ENCODE peak calls at places on chromosome 1, in eight cellular contexts. L, B, G, U, F, D, Z and N are unnamed samples.
A peak's percentile ranks its signal among the peaks of the same experiment; 100 is the strongest.

GRCh38 chr1:103101399-103101798 is 6.9 kb downstream of the COL11A1 start:
- DNase-seq in B (no peak), F (no peak), Z (no peak), U (no peak), D (no peak), L (no peak), G (no peak), N (no peak)

GRCh38 chr1:247295274-247295684 is 36.4 kb downstream of the ZNF496 start:
- DNase-seq in L (no peak), G (no peak), Z (no peak), D (no peak), F (no peak), U (no peak), B (peak; percentile 79), N (no peak)

GRCh38 chr1:100874433-100874832 is 20.2 kb downstream of the EXTL2 start:
- DNase-seq in L (no peak), F (no peak), D (no peak), Z (no peak), B (no peak), G (no peak), U (no peak), N (no peak)

GRCh38 chr1:116290085-116290670 is 82.9 kb upstream of the ATP1A1 start:
- DNase-seq in F (no peak), G (no peak), D (no peak), B (no peak), U (no peak), Z (no peak), L (no peak), N (no peak)

GRCh38 chr1:45478129-45478802 is 12.7 kb downstream of the TESK2 start:
- DNase-seq in Z (no peak), F (no peak), L (no peak), U (no peak), G (no peak), B (no peak), D (no peak), N (no peak)

GRCh38 chr1:206694551-206695124 is 9.9 kb downstream of the MAPKAPK2 start:
- DNase-seq in F (no peak), U (no peak), Z (no peak), G (no peak), L (no peak), B (no peak), D (no peak), N (no peak)

GRCh38 chr1:78440381-78440793 is 50.4 kb upstream of the PTGFR start:
- DNase-seq in F (no peak), D (no peak), L (no peak), G (no peak), B (peak; percentile 69), U (no peak), Z (no peak), N (no peak)

GRCh38 chr1:33001282-33001681 is 35.4 kb downstream of the AK2 start:
- DNase-seq in Z (no peak), U (no peak), D (no peak), F (no peak), B (no peak), G (no peak), L (no peak), N (no peak)

GRCh38 chr1:222043444-222044292 is 301.8 kb upstream of the DUSP10 start:
- DNase-seq in Z (no peak), D (peak; percentile 25), G (no peak), F (no peak), U (no peak), B (peak; percentile 97), L (no peak), N (no peak)

GRCh38 chr1:44554706-44555105 is 119.6 kb downstream of the TMEM53 start:
- DNase-seq in G (no peak), F (no peak), Z (no peak), B (no peak), U (no peak), L (no peak), D (no peak), N (no peak)

GRCh38 chr1:20348326-20348910 is 57.7 kb downstream of the VWA5B1 start:
- DNase-seq in Z (no peak), G (no peak), D (no peak), U (no peak), B (no peak), F (no peak), L (no peak), N (no peak)

GRCh38 chr1:240965581-240966091 is 353.7 kb upstream of the GREM2 start:
- DNase-seq in Z (no peak), B (no peak), D (no peak), U (no peak), G (no peak), F (no peak), L (no peak), N (no peak)

GRCh38 chr1:89490389-89490788 is 34.2 kb upstream of the LRRC8B start:
- DNase-seq in B (no peak), Z (no peak), D (no peak), G (no peak), F (no peak), L (no peak), U (no peak), N (no peak)

DNA sequence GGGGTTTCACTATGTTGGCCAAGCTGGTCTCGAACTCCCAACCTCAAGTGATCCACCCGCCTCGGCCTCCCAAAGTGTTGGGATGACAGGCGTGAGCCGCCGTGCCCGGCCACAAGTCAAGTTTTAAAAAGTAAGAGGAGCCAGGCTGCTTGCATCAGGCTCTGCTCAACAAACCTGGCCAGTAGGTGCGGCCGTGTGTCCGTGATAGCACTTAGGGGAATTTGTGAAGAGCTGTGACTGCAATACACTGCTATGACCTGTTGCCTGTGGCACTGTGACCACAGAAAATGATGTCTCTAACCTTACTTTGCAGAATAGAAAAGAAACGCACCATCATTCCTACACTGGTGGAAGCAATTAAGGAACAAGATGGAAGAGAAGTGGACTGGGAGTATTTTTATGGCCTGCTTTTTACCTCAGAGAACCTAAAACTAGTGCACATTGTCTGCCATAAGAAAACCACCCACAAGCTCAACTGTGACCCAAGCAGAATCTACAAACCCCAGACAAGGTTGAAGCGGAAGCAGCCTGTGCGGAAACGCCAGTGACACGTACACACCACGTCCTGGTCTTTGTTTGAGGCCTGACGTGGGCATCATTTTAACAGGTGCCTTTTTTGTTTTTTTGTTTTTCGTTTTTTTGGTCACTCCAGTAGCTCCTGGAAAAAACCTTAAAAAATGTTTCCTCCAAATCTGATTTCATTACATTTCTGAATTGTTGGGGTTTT is 16.7 kb downstream of the C1orf174 start:
- DNase-seq in F (peak; percentile 16), Z (no peak), U (peak; percentile 9), D (no peak), L (no peak), B (no peak), G (no peak), N (no peak)
- H3K36me3 ChIP-seq in F (peaks cover 60% of the 10 kb centered on the region), Z (peaks cover 5% of the 10 kb centered on the region), U (no peaks in the 10 kb centered on the region), D (peaks cover 76% of the 10 kb centered on the region), L (no peaks in the 10 kb centered on the region), B (peaks cover 2% of the 10 kb centered on the region), G (no peaks in the 10 kb centered on the region), N (peaks cover 57% of the 10 kb centered on the region)

GRCh38 chr1:153260473-153260979 is 1.0 kb downstream of the LORICRIN start:
- DNase-seq in L (no peak), D (no peak), U (no peak), G (no peak), Z (no peak), B (peak; percentile 11), F (no peak), N (no peak)
- H3K4me3 ChIP-seq in L (peak overlapping the region; percentile 48), D (peak overlapping the region; percentile 48), U (no peak overlapping the region), G (no peak overlapping the region), Z (no peak overlapping the region), B (no peak overlapping the region), F (peak overlapping the region; percentile 51), N (no peak overlapping the region)

GRCh38 chr1:27298632-27299384 is 23.2 kb upstream of the TMEM222 start:
- DNase-seq in F (no peak), G (no peak), U (no peak), L (no peak), D (no peak), B (no peak), Z (no peak), N (no peak)

GRCh38 chr1:27299385-27300252 is 22.3 kb upstream of the TMEM222 start:
- DNase-seq in U (peak; percentile 61), G (peak; percentile 44), D (peak; percentile 58), Z (peak; percentile 53), F (peak; percentile 51), L (no peak), B (peak; percentile 99), N (no peak)

GRCh38 chr1:27296773-27297214 is 25.2 kb upstream of the TMEM222 start:
- DNase-seq in D (peak; percentile 77), G (peak; percentile 69), L (peak; percentile 69), B (peak; percentile 42), F (peak; percentile 83), U (peak; percentile 78), Z (peak; percentile 77), N (peak; percentile 53)

GRCh38 chr1:27300341-27301051 is 21.5 kb upstream of the TMEM222 start:
- DNase-seq in B (peak; percentile 92), L (peak; percentile 89), D (peak; percentile 84), U (peak; percentile 89), Z (peak; percentile 83), F (peak; percentile 87), G (peak; percentile 83), N (peak; percentile 68)

GRCh38 chr1:27297903-27298302 is 24.1 kb upstream of the TMEM222 start:
- DNase-seq in D (no peak), B (no peak), L (no peak), Z (no peak), G (no peak), F (no peak), U (no peak), N (no peak)
- H3K36me3 ChIP-seq in D (peaks cover 83% of the 10 kb centered on the region), B (peaks cover 4% of the 10 kb centered on the region), L (peaks cover 8% of the 10 kb centered on the region), Z (peaks cover 4% of the 10 kb centered on the region), G (no peaks in the 10 kb centered on the region), F (peaks cover 79% of the 10 kb centered on the region), U (no peaks in the 10 kb centered on the region), N (peaks cover 69% of the 10 kb centered on the region)

DNA sequence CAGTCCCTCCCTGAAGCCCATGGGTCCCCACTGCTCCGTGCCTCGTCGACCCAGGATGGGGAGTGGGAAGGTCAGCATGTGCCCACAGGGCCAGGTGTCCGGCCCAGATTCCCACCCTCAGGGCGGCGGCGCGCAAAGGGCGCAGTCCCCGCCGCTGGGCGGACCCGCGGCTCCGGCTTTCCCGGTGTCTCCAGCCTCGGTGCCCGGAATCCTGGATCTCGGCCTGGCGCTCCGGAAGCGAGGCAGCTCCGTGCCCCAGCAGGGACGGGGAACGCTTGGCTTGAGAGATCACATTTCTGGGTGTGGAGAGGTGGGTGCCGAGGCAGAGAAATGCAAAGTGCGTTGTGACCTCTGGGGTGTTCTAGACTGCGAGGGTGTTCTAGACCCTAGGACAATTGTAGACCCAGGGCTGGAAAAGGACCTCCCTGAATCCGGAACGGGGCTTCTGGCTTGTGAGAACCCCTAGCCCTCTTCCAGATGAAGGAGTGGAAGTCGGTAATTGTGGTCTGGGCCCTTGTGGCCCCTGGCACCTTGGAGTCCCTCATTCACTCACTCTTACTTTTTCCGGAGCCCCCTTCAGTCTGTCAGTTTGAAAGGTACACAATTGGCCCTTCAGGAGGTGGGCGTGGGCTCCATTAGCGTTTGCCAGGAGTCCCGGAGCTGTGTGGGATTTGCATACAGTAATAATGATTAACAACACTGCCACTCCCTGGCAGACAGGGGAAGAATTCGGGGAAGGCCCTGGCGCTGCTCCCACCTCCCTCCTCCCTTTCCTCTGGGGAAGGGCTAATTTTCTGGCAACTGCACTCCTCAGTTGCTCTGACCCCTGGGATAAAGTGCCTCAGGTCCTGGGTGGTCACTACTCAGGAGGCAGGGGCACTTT is 1.7 kb upstream of the KCND3 start:
- DNase-seq in G (peak; percentile 56), Z (peak; percentile 69), F (peak; percentile 79), B (peak; percentile 36), L (peak; percentile 87), U (peak; percentile 58), D (peak; percentile 77), N (no peak)
- H3K4me3 ChIP-seq in G (peak overlapping the region; percentile 16), Z (peak overlapping the region; percentile 52), F (peak overlapping the region; percentile 59), B (no peak overlapping the region), L (peak overlapping the region; percentile 72), U (no peak overlapping the region), D (peak overlapping the region; percentile 70), N (no peak overlapping the region)

GRCh38 chr1:119635801-119636390 is 12.2 kb downstream of the ZNF697 start:
- DNase-seq in F (no peak), B (peak; percentile 43), U (no peak), D (no peak), L (no peak), Z (no peak), G (no peak), N (no peak)
- H3K36me3 ChIP-seq in F (no peaks in the 10 kb centered on the region), B (no peaks in the 10 kb centered on the region), U (no peaks in the 10 kb centered on the region), D (no peaks in the 10 kb centered on the region), L (no peaks in the 10 kb centered on the region), Z (no peaks in the 10 kb centered on the region), G (no peaks in the 10 kb centered on the region), N (no peaks in the 10 kb centered on the region)